ENCODE peak calls at places on chromosomes 2 and 18, in six cellular contexts. P is neural progenitor cell, X is DND-41, Y is GM23338, V is PC-3, B is IMR-90. Z is an unnamed sample.

GRCh38 chr18:44803019-44803650 is 122.4 kb downstream of the SETBP1 start:
- DNase-seq in P (no peak), X (no peak), Y (peak; percentile 49), V (no peak), B (peak; percentile 53), Z (no peak)

GRCh38 chr18:9653390-9653789 is 39.0 kb upstream of the PPP4R1 start:
- DNase-seq in P (no peak), X (no peak), Y (no peak), V (peak; percentile 55), B (no peak), Z (no peak)

GRCh38 chr2:128754246-128754724 is 435.6 kb upstream of the HS6ST1 start:
- DNase-seq in P (no peak), X (peak; percentile 97), Y (no peak), V (no peak), B (no peak), Z (peak; percentile 93)

GRCh38 chr2:26632624-26633185 is 8.5 kb downstream of the CIB4 start:
- DNase-seq in P (no peak), X (no peak), Y (no peak), V (no peak), B (no peak), Z (no peak)

GRCh38 chr2:213021971-213022899 is 129.2 kb downstream of the IKZF2 start:
- DNase-seq in P (no peak), X (no peak), Y (no peak), V (peak; percentile 59), B (peak; percentile 75), Z (no peak)

GRCh38 chr18:78448106-78448505 is 531.5 kb upstream of the SALL3 start:
- DNase-seq in P (no peak), X (no peak), Y (peak; percentile 12), V (no peak), B (no peak), Z (peak; percentile 3)

GRCh38 chr2:33655626-33656025 is 56.5 kb upstream of the FAM98A start:
- DNase-seq in P (no peak), X (no peak), Y (no peak), V (no peak), B (no peak), Z (no peak)

GRCh38 chr2:84481702-84482101 is 22.6 kb upstream of the SUCLG1 start:
- DNase-seq in P (no peak), X (no peak), Y (no peak), V (peak; percentile 30), B (peak; percentile 77), Z (no peak)

GRCh38 chr2:225998653-225999052 is 599.1 kb downstream of the NYAP2 start:
- DNase-seq in P (no peak), X (no peak), Y (peak; percentile 1), V (no peak), B (peak; percentile 42), Z (no peak)

GRCh38 chr18:45588831-45589558 is 26.3 kb upstream of the SLC14A2 start:
- DNase-seq in P (no peak), X (no peak), Y (no peak), V (no peak), B (peak; percentile 60), Z (no peak)

GRCh38 chr2:171289938-171290480 is 129.3 kb upstream of the TLK1 start:
- DNase-seq in P (no peak), X (no peak), Y (no peak), V (no peak), B (peak; percentile 52), Z (no peak)

GRCh38 chr2:171287036-171287435 is 126.3 kb upstream of the TLK1 start:
- DNase-seq in P (no peak), X (no peak), Y (no peak), V (no peak), B (peak; percentile 32), Z (no peak)

GRCh38 chr2:171289336-171289735 is 128.6 kb upstream of the TLK1 start:
- DNase-seq in P (no peak), X (no peak), Y (no peak), V (no peak), B (no peak), Z (no peak)

DNA sequence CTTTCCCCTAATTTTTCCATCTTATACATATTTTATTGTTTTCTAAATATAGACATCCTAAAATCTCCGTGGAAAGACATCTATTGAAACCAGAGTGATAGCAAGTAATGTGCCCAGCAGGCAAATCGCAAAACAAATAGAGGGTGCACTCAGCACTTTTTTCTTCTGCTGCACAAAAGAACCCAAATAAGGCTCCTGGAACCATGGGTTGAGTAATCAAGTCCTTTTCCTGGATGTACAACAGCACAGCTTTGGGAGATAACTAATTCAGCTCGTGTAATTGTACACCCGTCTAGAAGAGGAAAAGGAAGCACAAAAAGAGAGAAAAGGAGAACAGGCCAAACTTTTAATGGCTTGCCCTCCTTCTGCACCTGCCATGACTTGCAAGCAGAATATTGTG is 126.9 kb upstream of the TLK1 start:
- DNase-seq in P (no peak), X (no peak), Y (no peak), V (no peak), B (peak; percentile 40), Z (no peak)
- H2AFZ ChIP-seq in P (no peak overlapping the region), X (no peak overlapping the region), Y (peak overlapping the region; percentile 81), V (no peak overlapping the region), B (no peak overlapping the region), Z (peak overlapping the region; percentile 53)

DNA sequence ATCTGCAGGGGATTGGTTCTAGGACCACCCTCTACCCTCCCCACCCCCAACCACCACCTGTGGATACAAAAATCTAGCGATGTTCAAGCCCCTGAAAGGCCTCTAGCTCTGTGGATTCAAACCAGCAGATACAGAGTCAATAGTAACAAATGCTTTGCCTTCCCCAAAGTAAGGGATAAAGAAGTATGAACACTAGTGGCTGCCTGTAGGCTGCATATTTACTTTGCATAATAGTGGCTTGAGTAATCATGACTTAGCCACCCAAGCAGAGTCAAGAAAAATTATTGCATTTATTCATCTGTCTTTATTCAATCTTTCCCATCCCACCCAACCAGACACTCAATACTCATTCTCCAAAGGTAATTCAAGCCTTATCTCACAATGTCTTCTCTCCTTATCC is 43.8 kb downstream of the SOCS6 start:
- DNase-seq in P (no peak), X (no peak), Y (no peak), V (peak; percentile 53), B (peak; percentile 57), Z (no peak)
- H3K27ac ChIP-seq in P (no peak overlapping the region), X (no peak overlapping the region), Y (no peak overlapping the region), V (peak overlapping the region; percentile 78), B (peak overlapping the region; percentile 30), Z (no peak overlapping the region)

GRCh38 chr2:234731236-234731635 is 220.6 kb upstream of the SH3BP4 start:
- DNase-seq in P (no peak), X (no peak), Y (no peak), V (no peak), B (no peak), Z (no peak)

GRCh38 chr2:234733093-234733489 is 218.7 kb upstream of the SH3BP4 start:
- DNase-seq in P (no peak), X (no peak), Y (no peak), V (no peak), B (no peak), Z (no peak)

GRCh38 chr2:234733795-234734600 is 217.8 kb upstream of the SH3BP4 start:
- DNase-seq in P (no peak), X (no peak), Y (no peak), V (no peak), B (no peak), Z (no peak)

GRCh38 chr2:234732404-234733092 is 219.3 kb upstream of the SH3BP4 start:
- DNase-seq in P (no peak), X (no peak), Y (no peak), V (no peak), B (no peak), Z (no peak)

GRCh38 chr2:234730066-234730640 is 221.7 kb upstream of the SH3BP4 start:
- DNase-seq in P (peak; percentile 24), X (no peak), Y (no peak), V (no peak), B (no peak), Z (no peak)
- H2AFZ ChIP-seq in P (peak overlapping the region; percentile 95), X (no peak overlapping the region), Y (peak overlapping the region; percentile 72), V (no peak overlapping the region), B (peak overlapping the region; percentile 74), Z (no peak overlapping the region)

GRCh38 chr2:30267161-30267568 is 35.8 kb downstream of the LBH start:
- DNase-seq in P (no peak), X (no peak), Y (peak; percentile 21), V (no peak), B (no peak), Z (no peak)

GRCh38 chr2:30266051-30266621 is 34.8 kb downstream of the LBH start:
- DNase-seq in P (no peak), X (no peak), Y (no peak), V (no peak), B (no peak), Z (peak; percentile 67)

GRCh38 chr2:30264236-30264635 is 32.9 kb downstream of the LBH start:
- DNase-seq in P (no peak), X (no peak), Y (no peak), V (no peak), B (no peak), Z (no peak)

GRCh38 chr2:30266705-30267104 is 35.4 kb downstream of the LBH start:
- DNase-seq in P (no peak), X (no peak), Y (no peak), V (no peak), B (no peak), Z (no peak)

GRCh38 chr2:30265441-30266015 is 34.2 kb downstream of the LBH start:
- DNase-seq in P (no peak), X (no peak), Y (no peak), V (no peak), B (peak; percentile 70), Z (no peak)
- H3K27ac ChIP-seq in P (no peak overlapping the region), X (no peak overlapping the region), Y (no peak overlapping the region), V (no peak overlapping the region), B (peak overlapping the region; percentile 100), Z (no peak overlapping the region)

DNA sequence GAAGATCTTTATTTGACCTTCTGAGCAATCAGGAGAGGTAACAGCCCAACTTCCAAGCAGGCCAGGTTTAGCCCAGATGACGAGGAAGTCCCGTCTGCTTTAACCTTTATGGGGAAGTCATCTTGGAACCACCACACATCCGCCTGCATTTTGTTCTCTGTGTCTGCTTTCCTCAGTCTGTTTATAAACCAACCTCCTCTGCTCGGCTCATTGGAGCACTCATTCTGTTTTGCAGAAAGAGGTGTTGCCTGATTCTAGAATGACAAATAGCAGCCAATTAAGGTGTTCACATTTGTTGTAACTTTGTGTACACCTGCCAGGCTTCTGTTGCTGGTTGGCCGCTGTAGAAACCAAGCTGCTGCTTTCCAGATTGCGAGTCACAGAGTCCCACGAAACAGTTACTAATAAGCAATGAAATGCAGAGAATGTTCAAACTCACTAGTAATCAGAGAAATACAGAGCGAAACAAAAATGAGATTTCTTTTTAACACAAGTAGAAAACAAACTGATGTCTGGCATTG is 64.2 kb downstream of the MBP start:
- DNase-seq in P (no peak), X (no peak), Y (no peak), V (peak; percentile 60), B (peak; percentile 75), Z (no peak)
- H2AFZ ChIP-seq in P (peak overlapping the region; percentile 26), X (no peak overlapping the region), Y (no peak overlapping the region), V (no peak overlapping the region), B (peak overlapping the region; percentile 7), Z (no peak overlapping the region)

Z was measured in OCI-LY7.